ENCODE peak calls at places on chromosomes 12 and 14, in five cellular contexts. One of them, this sample, is unnamed.

GRCh38 chr14:74825008-74825407 is 50.9 kb downstream of the PROX2 start:
- DNase-seq in choroid plexus epithelial cell: peak; percentile 67
- DNase-seq in OCI-LY7: peak; percentile 21
- DNase-seq in dorsolateral prefrontal cortex: no peak
- DNase-seq in tibial artery: no peak
- DNase-seq in this sample: peak; percentile 69

GRCh38 chr12:27434673-27435565 is 11.6 kb upstream of the SMCO2 start:
- DNase-seq in tibial artery: no peak
- DNase-seq in OCI-LY7: peak; percentile 34
- DNase-seq in choroid plexus epithelial cell: peak; percentile 27
- DNase-seq in dorsolateral prefrontal cortex: no peak
- DNase-seq in this sample: peak; percentile 14

GRCh38 chr12:110858848-110859247 is 12.1 kb downstream of the CCDC63 start:
- DNase-seq in dorsolateral prefrontal cortex: no peak
- DNase-seq in tibial artery: no peak
- DNase-seq in choroid plexus epithelial cell: peak; percentile 13
- DNase-seq in OCI-LY7: no peak
- DNase-seq in this sample: no peak

GRCh38 chr12:60172696-60173095 is 576.9 kb downstream of the SLC16A7 start:
- DNase-seq in OCI-LY7: no peak
- DNase-seq in choroid plexus epithelial cell: no peak
- DNase-seq in tibial artery: no peak
- DNase-seq in dorsolateral prefrontal cortex: no peak
- DNase-seq in this sample: no peak

GRCh38 chr14:89332031-89332430 is 85.0 kb downstream of the FOXN3 start:
- DNase-seq in choroid plexus epithelial cell: peak; percentile 59
- DNase-seq in OCI-LY7: no peak
- DNase-seq in dorsolateral prefrontal cortex: no peak
- DNase-seq in tibial artery: no peak
- DNase-seq in this sample: no peak

GRCh38 chr12:125140918-125141573 is 75.8 kb downstream of the AACS start:
- DNase-seq in tibial artery: no peak
- DNase-seq in choroid plexus epithelial cell: peak; percentile 68
- DNase-seq in dorsolateral prefrontal cortex: no peak
- DNase-seq in OCI-LY7: no peak
- DNase-seq in this sample: peak; percentile 74

GRCh38 chr12:76948895-76949294 is 70.1 kb upstream of the CSRP2 start:
- DNase-seq in OCI-LY7: no peak
- DNase-seq in choroid plexus epithelial cell: no peak
- DNase-seq in dorsolateral prefrontal cortex: no peak
- DNase-seq in tibial artery: no peak
- DNase-seq in this sample: no peak

GRCh38 chr12:51744957-51745356 is 103.6 kb downstream of the FIGNL2 start:
- DNase-seq in OCI-LY7: no peak
- DNase-seq in tibial artery: no peak
- DNase-seq in dorsolateral prefrontal cortex: no peak
- DNase-seq in choroid plexus epithelial cell: no peak
- DNase-seq in this sample: no peak

GRCh38 chr12:93279849-93280412 is 97.8 kb upstream of the NUDT4 start:
- DNase-seq in dorsolateral prefrontal cortex: no peak
- DNase-seq in tibial artery: no peak
- DNase-seq in OCI-LY7: no peak
- DNase-seq in choroid plexus epithelial cell: peak; percentile 39
- DNase-seq in this sample: no peak

GRCh38 chr14:93954900-93955891 is 21.2 kb downstream of the ASB2 start:
- DNase-seq in choroid plexus epithelial cell: no peak
- DNase-seq in OCI-LY7: peak; percentile 79
- DNase-seq in dorsolateral prefrontal cortex: no peak
- DNase-seq in tibial artery: no peak
- DNase-seq in this sample: no peak

GRCh38 chr12:124395284-124395752 is 100.4 kb downstream of the RFLNA start:
- DNase-seq in dorsolateral prefrontal cortex: no peak
- DNase-seq in tibial artery: no peak
- DNase-seq in OCI-LY7: no peak
- DNase-seq in choroid plexus epithelial cell: no peak
- DNase-seq in this sample: no peak

GRCh38 chr12:12683725-12684124 is 12.3 kb downstream of the GPR19 start:
- DNase-seq in tibial artery: no peak
- DNase-seq in dorsolateral prefrontal cortex: no peak
- DNase-seq in OCI-LY7: no peak
- DNase-seq in choroid plexus epithelial cell: no peak
- DNase-seq in this sample: no peak

GRCh38 chr12:5768880-5769199 is 176.2 kb downstream of the ANO2 start:
- DNase-seq in OCI-LY7: no peak
- DNase-seq in choroid plexus epithelial cell: no peak
- DNase-seq in dorsolateral prefrontal cortex: no peak
- DNase-seq in tibial artery: no peak
- DNase-seq in this sample: no peak

GRCh38 chr14:25121342-25122129 is 71.6 kb upstream of the STXBP6 start:
- DNase-seq in tibial artery: no peak
- DNase-seq in OCI-LY7: no peak
- DNase-seq in dorsolateral prefrontal cortex: no peak
- DNase-seq in choroid plexus epithelial cell: peak; percentile 73
- DNase-seq in this sample: peak; percentile 93

GRCh38 chr12:91926810-91927209 is 218.8 kb downstream of the BTG1 start:
- DNase-seq in OCI-LY7: no peak
- DNase-seq in choroid plexus epithelial cell: peak; percentile 67
- DNase-seq in dorsolateral prefrontal cortex: no peak
- DNase-seq in tibial artery: no peak
- DNase-seq in this sample: peak; percentile 30

GRCh38 chr14:85415015-85415712 is 114.8 kb upstream of the FLRT2 start:
- DNase-seq in dorsolateral prefrontal cortex: no peak
- DNase-seq in choroid plexus epithelial cell: peak; percentile 99
- DNase-seq in tibial artery: peak; percentile 38
- DNase-seq in OCI-LY7: no peak
- DNase-seq in this sample: peak; percentile 97
- TF ChIP-seq CTCF in dorsolateral prefrontal cortex: no peak
- TF ChIP-seq CTCF in choroid plexus epithelial cell: peak; percentile 78
- TF ChIP-seq CTCF in tibial artery: no peak
- TF ChIP-seq CTCF in OCI-LY7: no peak
- TF ChIP-seq CTCF in this sample: peak; percentile 80

GRCh38 chr12:32445356-32445755 is 46.0 kb downstream of the FGD4 start:
- DNase-seq in dorsolateral prefrontal cortex: no peak
- DNase-seq in choroid plexus epithelial cell: no peak
- DNase-seq in tibial artery: no peak
- DNase-seq in OCI-LY7: no peak
- DNase-seq in this sample: no peak
- H3K4me3 ChIP-seq in dorsolateral prefrontal cortex: no peak overlapping the region
- H3K4me3 ChIP-seq in choroid plexus epithelial cell: no peak overlapping the region
- H3K4me3 ChIP-seq in tibial artery: no peak overlapping the region
- H3K4me3 ChIP-seq in OCI-LY7: no peak overlapping the region
- H3K4me3 ChIP-seq in this sample: no peak overlapping the region

GRCh38 chr12:47886471-47887240 is 18.1 kb downstream of the VDR start:
- DNase-seq in tibial artery: no peak
- DNase-seq in choroid plexus epithelial cell: peak; percentile 49
- DNase-seq in dorsolateral prefrontal cortex: no peak
- DNase-seq in OCI-LY7: no peak
- DNase-seq in this sample: peak; percentile 62
- TF ChIP-seq CTCF in tibial artery: no peak
- TF ChIP-seq CTCF in choroid plexus epithelial cell: no peak
- TF ChIP-seq CTCF in dorsolateral prefrontal cortex: peak; percentile 27
- TF ChIP-seq CTCF in OCI-LY7: no peak
- TF ChIP-seq CTCF in this sample: peak; percentile 19

DNA sequence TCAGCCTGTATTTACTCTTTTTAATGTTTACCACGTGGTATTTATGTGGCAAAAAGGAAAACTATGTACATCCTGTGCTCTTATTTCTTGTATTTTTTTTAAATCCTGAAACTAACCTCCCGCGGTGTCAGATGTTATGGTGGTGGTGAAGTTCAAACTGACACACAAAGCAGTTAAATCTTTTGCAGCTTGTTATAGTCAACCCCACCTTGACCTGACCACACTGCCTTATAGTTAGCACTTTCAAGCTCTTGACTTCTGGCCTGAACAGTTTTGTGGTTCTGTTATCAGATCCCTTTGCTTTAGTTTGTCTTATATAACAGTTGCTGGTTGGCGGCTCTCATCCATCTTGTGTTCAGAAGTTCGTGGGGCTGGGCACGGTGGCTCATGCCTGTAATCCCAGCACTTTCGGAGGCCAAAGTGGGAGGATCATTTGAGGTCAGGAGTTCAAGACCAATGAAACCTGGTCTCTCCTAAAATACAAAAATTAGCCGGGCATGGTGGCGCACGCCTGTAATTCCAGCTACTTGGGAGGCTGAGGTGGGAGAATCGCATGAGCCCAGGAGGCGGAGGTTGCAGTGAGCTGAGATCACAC is 2.1 kb downstream of the UNG start:
- DNase-seq in choroid plexus epithelial cell: peak; percentile 61
- DNase-seq in dorsolateral prefrontal cortex: no peak
- DNase-seq in OCI-LY7: no peak
- DNase-seq in tibial artery: no peak
- DNase-seq in this sample: no peak
- H3K4me3 ChIP-seq in choroid plexus epithelial cell: peak overlapping the region; percentile 84
- H3K4me3 ChIP-seq in dorsolateral prefrontal cortex: peak overlapping the region; percentile 87
- H3K4me3 ChIP-seq in OCI-LY7: peak overlapping the region; percentile 87
- H3K4me3 ChIP-seq in tibial artery: peak overlapping the region; percentile 85
- H3K4me3 ChIP-seq in this sample: peak overlapping the region; percentile 81

GRCh38 chr12:4111010-4111409 is 162.6 kb upstream of the CCND2 start:
- DNase-seq in OCI-LY7: no peak
- DNase-seq in tibial artery: no peak
- DNase-seq in choroid plexus epithelial cell: no peak
- DNase-seq in dorsolateral prefrontal cortex: no peak
- DNase-seq in this sample: no peak

GRCh38 chr12:4115570-4115969 is 158.0 kb upstream of the CCND2 start:
- DNase-seq in choroid plexus epithelial cell: no peak
- DNase-seq in dorsolateral prefrontal cortex: no peak
- DNase-seq in OCI-LY7: no peak
- DNase-seq in tibial artery: no peak
- DNase-seq in this sample: no peak

GRCh38 chr12:4114986-4115385 is 158.6 kb upstream of the CCND2 start:
- DNase-seq in tibial artery: no peak
- DNase-seq in choroid plexus epithelial cell: no peak
- DNase-seq in dorsolateral prefrontal cortex: no peak
- DNase-seq in OCI-LY7: no peak
- DNase-seq in this sample: no peak

GRCh38 chr12:4112290-4112689 is 161.3 kb upstream of the CCND2 start:
- DNase-seq in tibial artery: no peak
- DNase-seq in dorsolateral prefrontal cortex: no peak
- DNase-seq in OCI-LY7: no peak
- DNase-seq in choroid plexus epithelial cell: no peak
- DNase-seq in this sample: no peak

DNA sequence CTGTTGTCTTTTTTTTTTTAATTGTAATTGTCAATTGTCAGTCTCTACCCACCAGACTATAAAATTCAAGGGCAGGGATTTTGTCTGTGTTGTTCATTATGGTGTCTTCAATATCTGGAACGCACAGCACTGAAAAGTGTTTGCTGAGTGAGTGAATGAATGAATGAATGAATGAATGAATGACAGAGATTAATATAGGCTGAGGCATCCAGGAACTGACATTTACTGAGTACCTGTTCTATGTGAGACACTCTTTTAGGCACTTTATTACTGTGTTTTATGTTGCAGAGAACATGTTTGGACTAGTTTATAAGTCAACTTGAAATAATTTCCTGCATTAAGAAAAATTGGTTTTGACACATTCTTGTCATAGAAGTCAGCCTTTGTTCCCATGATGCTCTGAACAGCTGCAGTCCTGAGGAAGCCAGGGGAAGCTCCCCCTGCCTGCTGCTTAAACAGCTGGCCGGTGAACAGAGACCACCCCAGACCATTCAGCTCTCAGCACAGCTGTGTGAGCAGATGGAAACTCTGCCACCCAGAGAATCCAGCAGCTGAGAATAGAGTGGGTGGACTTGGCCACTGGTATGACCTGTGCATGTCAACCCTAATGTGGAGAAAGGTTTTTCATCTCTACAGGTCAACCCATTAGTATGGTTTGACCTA is 160.7 kb upstream of the CCND2 start:
- DNase-seq in OCI-LY7: no peak
- DNase-seq in dorsolateral prefrontal cortex: no peak
- DNase-seq in tibial artery: no peak
- DNase-seq in choroid plexus epithelial cell: peak; percentile 33
- DNase-seq in this sample: no peak
- TF ChIP-seq CTCF in OCI-LY7: no peak
- TF ChIP-seq CTCF in dorsolateral prefrontal cortex: no peak
- TF ChIP-seq CTCF in tibial artery: no peak
- TF ChIP-seq CTCF in choroid plexus epithelial cell: no peak
- TF ChIP-seq CTCF in this sample: no peak

GRCh38 chr14:37583358-37584210 is 11.5 kb downstream of the FOXA1 start:
- DNase-seq in tibial artery: no peak
- DNase-seq in choroid plexus epithelial cell: no peak
- DNase-seq in OCI-LY7: no peak
- DNase-seq in dorsolateral prefrontal cortex: no peak
- DNase-seq in this sample: no peak
- H3K4me3 ChIP-seq in tibial artery: no peak overlapping the region
- H3K4me3 ChIP-seq in choroid plexus epithelial cell: peak overlapping the region; percentile 32
- H3K4me3 ChIP-seq in OCI-LY7: no peak overlapping the region
- H3K4me3 ChIP-seq in dorsolateral prefrontal cortex: no peak overlapping the region
- H3K4me3 ChIP-seq in this sample: no peak overlapping the region

This sample was measured in fibroblast of the aortic adventitia.